ENCODE peak calls at places on chromosomes 6 and 20, in ten cellular contexts. One of them, this sample, is unnamed.

GRCh38 chr20:32453467-32454163 is 95.5 kb downstream of the ASXL1 start:
- DNase-seq in GM20000: no peak
- DNase-seq in GM04503: no peak
- DNase-seq in stimulated activated effector memory CD8-positive, alpha-beta T cell treated with anti-CD3 and anti-CD28 coated beads, Interleukin-12 subunit alpha, Interleukin-12 subunit beta, amount 100 ng/mL, for 72 hours: no peak
- DNase-seq in stimulated activated CD4-positive, alpha-beta T cell treated with anti-CD3 and anti-CD28 coated beads, Interleukin-12 subunit alpha, Interleukin-12 subunit beta, amount 100 ng/mL, for 24 hours: no peak
- DNase-seq in effector memory CD8-positive, alpha-beta T cell: no peak
- DNase-seq in left ventricle myocardium superior: peak
- DNase-seq in EL: no peak
- DNase-seq in activated effector memory CD4-positive, alpha-beta T cell treated with anti-CD3 and anti-CD28 coated beads, Interleukin-2, amount 50 U/mL, for 16 hours: no peak
- DNase-seq in immature natural killer cell: no peak
- DNase-seq in this sample: no peak

GRCh38 chr6:11196511-11197174 is 35.8 kb downstream of the NEDD9 start:
- DNase-seq in effector memory CD8-positive, alpha-beta T cell: no peak
- DNase-seq in stimulated activated effector memory CD8-positive, alpha-beta T cell treated with anti-CD3 and anti-CD28 coated beads, Interleukin-12 subunit alpha, Interleukin-12 subunit beta, amount 100 ng/mL, for 72 hours: no peak
- DNase-seq in left ventricle myocardium superior: no peak
- DNase-seq in immature natural killer cell: no peak
- DNase-seq in GM04503: peak
- DNase-seq in EL: peak
- DNase-seq in GM20000: no peak
- DNase-seq in activated effector memory CD4-positive, alpha-beta T cell treated with anti-CD3 and anti-CD28 coated beads, Interleukin-2, amount 50 U/mL, for 16 hours: no peak
- DNase-seq in stimulated activated CD4-positive, alpha-beta T cell treated with anti-CD3 and anti-CD28 coated beads, Interleukin-12 subunit alpha, Interleukin-12 subunit beta, amount 100 ng/mL, for 24 hours: no peak
- DNase-seq in this sample: no peak

GRCh38 chr6:110357696-110358535 is at the start of gene METTL24:
- DNase-seq in activated effector memory CD4-positive, alpha-beta T cell treated with anti-CD3 and anti-CD28 coated beads, Interleukin-2, amount 50 U/mL, for 16 hours: no peak
- DNase-seq in left ventricle myocardium superior: peak
- DNase-seq in stimulated activated effector memory CD8-positive, alpha-beta T cell treated with anti-CD3 and anti-CD28 coated beads, Interleukin-12 subunit alpha, Interleukin-12 subunit beta, amount 100 ng/mL, for 72 hours: no peak
- DNase-seq in GM04503: no peak
- DNase-seq in immature natural killer cell: peak
- DNase-seq in EL: peak
- DNase-seq in GM20000: peak
- DNase-seq in stimulated activated CD4-positive, alpha-beta T cell treated with anti-CD3 and anti-CD28 coated beads, Interleukin-12 subunit alpha, Interleukin-12 subunit beta, amount 100 ng/mL, for 24 hours: no peak
- DNase-seq in effector memory CD8-positive, alpha-beta T cell: no peak
- DNase-seq in this sample: no peak

GRCh38 chr20:45985573-45985972 is 13.6 kb upstream of the ZNF335 start:
- DNase-seq in stimulated activated effector memory CD8-positive, alpha-beta T cell treated with anti-CD3 and anti-CD28 coated beads, Interleukin-12 subunit alpha, Interleukin-12 subunit beta, amount 100 ng/mL, for 72 hours: no peak
- DNase-seq in left ventricle myocardium superior: no peak
- DNase-seq in effector memory CD8-positive, alpha-beta T cell: no peak
- DNase-seq in GM04503: no peak
- DNase-seq in GM20000: no peak
- DNase-seq in stimulated activated CD4-positive, alpha-beta T cell treated with anti-CD3 and anti-CD28 coated beads, Interleukin-12 subunit alpha, Interleukin-12 subunit beta, amount 100 ng/mL, for 24 hours: no peak
- DNase-seq in activated effector memory CD4-positive, alpha-beta T cell treated with anti-CD3 and anti-CD28 coated beads, Interleukin-2, amount 50 U/mL, for 16 hours: no peak
- DNase-seq in EL: no peak
- DNase-seq in immature natural killer cell: no peak
- DNase-seq in this sample: no peak

GRCh38 chr6:159169193-159169555 is at the start of gene FNDC1:
- DNase-seq in stimulated activated effector memory CD8-positive, alpha-beta T cell treated with anti-CD3 and anti-CD28 coated beads, Interleukin-12 subunit alpha, Interleukin-12 subunit beta, amount 100 ng/mL, for 72 hours: peak
- DNase-seq in left ventricle myocardium superior: peak
- DNase-seq in stimulated activated CD4-positive, alpha-beta T cell treated with anti-CD3 and anti-CD28 coated beads, Interleukin-12 subunit alpha, Interleukin-12 subunit beta, amount 100 ng/mL, for 24 hours: no peak
- DNase-seq in EL: no peak
- DNase-seq in effector memory CD8-positive, alpha-beta T cell: peak
- DNase-seq in GM04503: no peak
- DNase-seq in activated effector memory CD4-positive, alpha-beta T cell treated with anti-CD3 and anti-CD28 coated beads, Interleukin-2, amount 50 U/mL, for 16 hours: peak
- DNase-seq in GM20000: peak
- DNase-seq in immature natural killer cell: peak
- DNase-seq in this sample: no peak

GRCh38 chr6:134735461-134735860 is 214.4 kb downstream of the ALDH8A1 start:
- DNase-seq in activated effector memory CD4-positive, alpha-beta T cell treated with anti-CD3 and anti-CD28 coated beads, Interleukin-2, amount 50 U/mL, for 16 hours: no peak
- DNase-seq in EL: no peak
- DNase-seq in GM20000: no peak
- DNase-seq in GM04503: no peak
- DNase-seq in immature natural killer cell: no peak
- DNase-seq in effector memory CD8-positive, alpha-beta T cell: no peak
- DNase-seq in stimulated activated effector memory CD8-positive, alpha-beta T cell treated with anti-CD3 and anti-CD28 coated beads, Interleukin-12 subunit alpha, Interleukin-12 subunit beta, amount 100 ng/mL, for 72 hours: no peak
- DNase-seq in left ventricle myocardium superior: no peak
- DNase-seq in stimulated activated CD4-positive, alpha-beta T cell treated with anti-CD3 and anti-CD28 coated beads, Interleukin-12 subunit alpha, Interleukin-12 subunit beta, amount 100 ng/mL, for 24 hours: no peak
- DNase-seq in this sample: no peak

GRCh38 chr20:50338479-50339195 is 148.0 kb downstream of the CEBPB start:
- DNase-seq in stimulated activated CD4-positive, alpha-beta T cell treated with anti-CD3 and anti-CD28 coated beads, Interleukin-12 subunit alpha, Interleukin-12 subunit beta, amount 100 ng/mL, for 24 hours: peak
- DNase-seq in GM20000: peak
- DNase-seq in EL: no peak
- DNase-seq in activated effector memory CD4-positive, alpha-beta T cell treated with anti-CD3 and anti-CD28 coated beads, Interleukin-2, amount 50 U/mL, for 16 hours: peak
- DNase-seq in effector memory CD8-positive, alpha-beta T cell: peak
- DNase-seq in GM04503: no peak
- DNase-seq in immature natural killer cell: peak
- DNase-seq in stimulated activated effector memory CD8-positive, alpha-beta T cell treated with anti-CD3 and anti-CD28 coated beads, Interleukin-12 subunit alpha, Interleukin-12 subunit beta, amount 100 ng/mL, for 72 hours: peak
- DNase-seq in left ventricle myocardium superior: no peak
- DNase-seq in this sample: no peak

GRCh38 chr6:154805288-154805911 is 72.2 kb downstream of the SCAF8 start:
- DNase-seq in stimulated activated CD4-positive, alpha-beta T cell treated with anti-CD3 and anti-CD28 coated beads, Interleukin-12 subunit alpha, Interleukin-12 subunit beta, amount 100 ng/mL, for 24 hours: no peak
- DNase-seq in activated effector memory CD4-positive, alpha-beta T cell treated with anti-CD3 and anti-CD28 coated beads, Interleukin-2, amount 50 U/mL, for 16 hours: no peak
- DNase-seq in stimulated activated effector memory CD8-positive, alpha-beta T cell treated with anti-CD3 and anti-CD28 coated beads, Interleukin-12 subunit alpha, Interleukin-12 subunit beta, amount 100 ng/mL, for 72 hours: no peak
- DNase-seq in GM20000: peak
- DNase-seq in immature natural killer cell: peak
- DNase-seq in effector memory CD8-positive, alpha-beta T cell: no peak
- DNase-seq in GM04503: no peak
- DNase-seq in EL: peak
- DNase-seq in left ventricle myocardium superior: no peak
- DNase-seq in this sample: peak

GRCh38 chr6:11384531-11385309 is 152.3 kb upstream of the NEDD9 start:
- DNase-seq in stimulated activated CD4-positive, alpha-beta T cell treated with anti-CD3 and anti-CD28 coated beads, Interleukin-12 subunit alpha, Interleukin-12 subunit beta, amount 100 ng/mL, for 24 hours: no peak
- DNase-seq in left ventricle myocardium superior: no peak
- DNase-seq in activated effector memory CD4-positive, alpha-beta T cell treated with anti-CD3 and anti-CD28 coated beads, Interleukin-2, amount 50 U/mL, for 16 hours: no peak
- DNase-seq in immature natural killer cell: no peak
- DNase-seq in EL: peak
- DNase-seq in GM04503: no peak
- DNase-seq in effector memory CD8-positive, alpha-beta T cell: no peak
- DNase-seq in stimulated activated effector memory CD8-positive, alpha-beta T cell treated with anti-CD3 and anti-CD28 coated beads, Interleukin-12 subunit alpha, Interleukin-12 subunit beta, amount 100 ng/mL, for 72 hours: no peak
- DNase-seq in GM20000: no peak
- DNase-seq in this sample: no peak

GRCh38 chr6:7004581-7005297 is 103.0 kb upstream of the RREB1 start:
- DNase-seq in EL: no peak
- DNase-seq in stimulated activated CD4-positive, alpha-beta T cell treated with anti-CD3 and anti-CD28 coated beads, Interleukin-12 subunit alpha, Interleukin-12 subunit beta, amount 100 ng/mL, for 24 hours: no peak
- DNase-seq in stimulated activated effector memory CD8-positive, alpha-beta T cell treated with anti-CD3 and anti-CD28 coated beads, Interleukin-12 subunit alpha, Interleukin-12 subunit beta, amount 100 ng/mL, for 72 hours: no peak
- DNase-seq in GM04503: no peak
- DNase-seq in GM20000: no peak
- DNase-seq in left ventricle myocardium superior: no peak
- DNase-seq in activated effector memory CD4-positive, alpha-beta T cell treated with anti-CD3 and anti-CD28 coated beads, Interleukin-2, amount 50 U/mL, for 16 hours: no peak
- DNase-seq in immature natural killer cell: no peak
- DNase-seq in effector memory CD8-positive, alpha-beta T cell: no peak
- DNase-seq in this sample: no peak

GRCh38 chr6:116328528-116328903 is 42.2 kb upstream of the DSE start:
- DNase-seq in GM04503: peak
- DNase-seq in stimulated activated CD4-positive, alpha-beta T cell treated with anti-CD3 and anti-CD28 coated beads, Interleukin-12 subunit alpha, Interleukin-12 subunit beta, amount 100 ng/mL, for 24 hours: no peak
- DNase-seq in GM20000: no peak
- DNase-seq in stimulated activated effector memory CD8-positive, alpha-beta T cell treated with anti-CD3 and anti-CD28 coated beads, Interleukin-12 subunit alpha, Interleukin-12 subunit beta, amount 100 ng/mL, for 72 hours: no peak
- DNase-seq in left ventricle myocardium superior: no peak
- DNase-seq in activated effector memory CD4-positive, alpha-beta T cell treated with anti-CD3 and anti-CD28 coated beads, Interleukin-2, amount 50 U/mL, for 16 hours: no peak
- DNase-seq in effector memory CD8-positive, alpha-beta T cell: no peak
- DNase-seq in immature natural killer cell: no peak
- DNase-seq in EL: no peak
- DNase-seq in this sample: no peak

GRCh38 chr6:45212976-45213375 is 115.2 kb upstream of the RUNX2 start:
- DNase-seq in immature natural killer cell: no peak
- DNase-seq in left ventricle myocardium superior: no peak
- DNase-seq in GM04503: no peak
- DNase-seq in GM20000: no peak
- DNase-seq in activated effector memory CD4-positive, alpha-beta T cell treated with anti-CD3 and anti-CD28 coated beads, Interleukin-2, amount 50 U/mL, for 16 hours: no peak
- DNase-seq in EL: peak
- DNase-seq in stimulated activated effector memory CD8-positive, alpha-beta T cell treated with anti-CD3 and anti-CD28 coated beads, Interleukin-12 subunit alpha, Interleukin-12 subunit beta, amount 100 ng/mL, for 72 hours: no peak
- DNase-seq in effector memory CD8-positive, alpha-beta T cell: no peak
- DNase-seq in stimulated activated CD4-positive, alpha-beta T cell treated with anti-CD3 and anti-CD28 coated beads, Interleukin-12 subunit alpha, Interleukin-12 subunit beta, amount 100 ng/mL, for 24 hours: no peak
- DNase-seq in this sample: no peak

GRCh38 chr20:37283530-37284195 is 5.8 kb upstream of the MANBAL start:
- DNase-seq in stimulated activated CD4-positive, alpha-beta T cell treated with anti-CD3 and anti-CD28 coated beads, Interleukin-12 subunit alpha, Interleukin-12 subunit beta, amount 100 ng/mL, for 24 hours: no peak
- DNase-seq in EL: no peak
- DNase-seq in GM20000: no peak
- DNase-seq in immature natural killer cell: no peak
- DNase-seq in activated effector memory CD4-positive, alpha-beta T cell treated with anti-CD3 and anti-CD28 coated beads, Interleukin-2, amount 50 U/mL, for 16 hours: peak
- DNase-seq in effector memory CD8-positive, alpha-beta T cell: no peak
- DNase-seq in left ventricle myocardium superior: no peak
- DNase-seq in GM04503: no peak
- DNase-seq in stimulated activated effector memory CD8-positive, alpha-beta T cell treated with anti-CD3 and anti-CD28 coated beads, Interleukin-12 subunit alpha, Interleukin-12 subunit beta, amount 100 ng/mL, for 72 hours: no peak
- DNase-seq in this sample: no peak

GRCh38 chr20:46573234-46573633 is 22.8 kb upstream of the OCSTAMP start:
- DNase-seq in GM20000: no peak
- DNase-seq in immature natural killer cell: no peak
- DNase-seq in effector memory CD8-positive, alpha-beta T cell: no peak
- DNase-seq in stimulated activated effector memory CD8-positive, alpha-beta T cell treated with anti-CD3 and anti-CD28 coated beads, Interleukin-12 subunit alpha, Interleukin-12 subunit beta, amount 100 ng/mL, for 72 hours: no peak
- DNase-seq in stimulated activated CD4-positive, alpha-beta T cell treated with anti-CD3 and anti-CD28 coated beads, Interleukin-12 subunit alpha, Interleukin-12 subunit beta, amount 100 ng/mL, for 24 hours: no peak
- DNase-seq in left ventricle myocardium superior: no peak
- DNase-seq in GM04503: no peak
- DNase-seq in activated effector memory CD4-positive, alpha-beta T cell treated with anti-CD3 and anti-CD28 coated beads, Interleukin-2, amount 50 U/mL, for 16 hours: no peak
- DNase-seq in EL: no peak
- DNase-seq in this sample: no peak

GRCh38 chr6:125512621-125513020 is 210.9 kb upstream of the HDDC2 start:
- DNase-seq in GM20000: peak
- DNase-seq in immature natural killer cell: no peak
- DNase-seq in stimulated activated CD4-positive, alpha-beta T cell treated with anti-CD3 and anti-CD28 coated beads, Interleukin-12 subunit alpha, Interleukin-12 subunit beta, amount 100 ng/mL, for 24 hours: no peak
- DNase-seq in effector memory CD8-positive, alpha-beta T cell: no peak
- DNase-seq in EL: no peak
- DNase-seq in GM04503: no peak
- DNase-seq in left ventricle myocardium superior: no peak
- DNase-seq in stimulated activated effector memory CD8-positive, alpha-beta T cell treated with anti-CD3 and anti-CD28 coated beads, Interleukin-12 subunit alpha, Interleukin-12 subunit beta, amount 100 ng/mL, for 72 hours: no peak
- DNase-seq in activated effector memory CD4-positive, alpha-beta T cell treated with anti-CD3 and anti-CD28 coated beads, Interleukin-2, amount 50 U/mL, for 16 hours: no peak
- DNase-seq in this sample: no peak

GRCh38 chr6:4355241-4355640 is 219.9 kb upstream of the ECI2 start:
- DNase-seq in GM04503: no peak
- DNase-seq in left ventricle myocardium superior: no peak
- DNase-seq in immature natural killer cell: no peak
- DNase-seq in GM20000: no peak
- DNase-seq in stimulated activated CD4-positive, alpha-beta T cell treated with anti-CD3 and anti-CD28 coated beads, Interleukin-12 subunit alpha, Interleukin-12 subunit beta, amount 100 ng/mL, for 24 hours: no peak
- DNase-seq in EL: peak
- DNase-seq in effector memory CD8-positive, alpha-beta T cell: no peak
- DNase-seq in stimulated activated effector memory CD8-positive, alpha-beta T cell treated with anti-CD3 and anti-CD28 coated beads, Interleukin-12 subunit alpha, Interleukin-12 subunit beta, amount 100 ng/mL, for 72 hours: no peak
- DNase-seq in activated effector memory CD4-positive, alpha-beta T cell treated with anti-CD3 and anti-CD28 coated beads, Interleukin-2, amount 50 U/mL, for 16 hours: no peak
- DNase-seq in this sample: no peak

GRCh38 chr6:144689503-144690040 is 404.4 kb downstream of the UTRN start:
- DNase-seq in stimulated activated CD4-positive, alpha-beta T cell treated with anti-CD3 and anti-CD28 coated beads, Interleukin-12 subunit alpha, Interleukin-12 subunit beta, amount 100 ng/mL, for 24 hours: no peak
- DNase-seq in effector memory CD8-positive, alpha-beta T cell: no peak
- DNase-seq in immature natural killer cell: no peak
- DNase-seq in GM20000: no peak
- DNase-seq in activated effector memory CD4-positive, alpha-beta T cell treated with anti-CD3 and anti-CD28 coated beads, Interleukin-2, amount 50 U/mL, for 16 hours: no peak
- DNase-seq in GM04503: no peak
- DNase-seq in stimulated activated effector memory CD8-positive, alpha-beta T cell treated with anti-CD3 and anti-CD28 coated beads, Interleukin-12 subunit alpha, Interleukin-12 subunit beta, amount 100 ng/mL, for 72 hours: no peak
- DNase-seq in EL: no peak
- DNase-seq in left ventricle myocardium superior: no peak
- DNase-seq in this sample: no peak

GRCh38 chr6:157587127-157587729 is 206.2 kb downstream of the ZDHHC14 start:
- DNase-seq in stimulated activated effector memory CD8-positive, alpha-beta T cell treated with anti-CD3 and anti-CD28 coated beads, Interleukin-12 subunit alpha, Interleukin-12 subunit beta, amount 100 ng/mL, for 72 hours: no peak
- DNase-seq in EL: no peak
- DNase-seq in left ventricle myocardium superior: no peak
- DNase-seq in immature natural killer cell: no peak
- DNase-seq in stimulated activated CD4-positive, alpha-beta T cell treated with anti-CD3 and anti-CD28 coated beads, Interleukin-12 subunit alpha, Interleukin-12 subunit beta, amount 100 ng/mL, for 24 hours: no peak
- DNase-seq in activated effector memory CD4-positive, alpha-beta T cell treated with anti-CD3 and anti-CD28 coated beads, Interleukin-2, amount 50 U/mL, for 16 hours: no peak
- DNase-seq in GM04503: no peak
- DNase-seq in GM20000: no peak
- DNase-seq in effector memory CD8-positive, alpha-beta T cell: no peak
- DNase-seq in this sample: no peak

GRCh38 chr6:107511410-107512070 is 21.6 kb downstream of the SOBP start:
- DNase-seq in activated effector memory CD4-positive, alpha-beta T cell treated with anti-CD3 and anti-CD28 coated beads, Interleukin-2, amount 50 U/mL, for 16 hours: no peak
- DNase-seq in stimulated activated effector memory CD8-positive, alpha-beta T cell treated with anti-CD3 and anti-CD28 coated beads, Interleukin-12 subunit alpha, Interleukin-12 subunit beta, amount 100 ng/mL, for 72 hours: no peak
- DNase-seq in immature natural killer cell: no peak
- DNase-seq in EL: no peak
- DNase-seq in effector memory CD8-positive, alpha-beta T cell: no peak
- DNase-seq in left ventricle myocardium superior: peak
- DNase-seq in GM04503: no peak
- DNase-seq in GM20000: no peak
- DNase-seq in stimulated activated CD4-positive, alpha-beta T cell treated with anti-CD3 and anti-CD28 coated beads, Interleukin-12 subunit alpha, Interleukin-12 subunit beta, amount 100 ng/mL, for 24 hours: no peak
- DNase-seq in this sample: no peak

GRCh38 chr20:38657390-38657789 is 55.8 kb downstream of the ARHGAP40 start:
- DNase-seq in left ventricle myocardium superior: no peak
- DNase-seq in GM20000: no peak
- DNase-seq in stimulated activated effector memory CD8-positive, alpha-beta T cell treated with anti-CD3 and anti-CD28 coated beads, Interleukin-12 subunit alpha, Interleukin-12 subunit beta, amount 100 ng/mL, for 72 hours: no peak
- DNase-seq in stimulated activated CD4-positive, alpha-beta T cell treated with anti-CD3 and anti-CD28 coated beads, Interleukin-12 subunit alpha, Interleukin-12 subunit beta, amount 100 ng/mL, for 24 hours: no peak
- DNase-seq in EL: no peak
- DNase-seq in GM04503: no peak
- DNase-seq in immature natural killer cell: no peak
- DNase-seq in effector memory CD8-positive, alpha-beta T cell: no peak
- DNase-seq in activated effector memory CD4-positive, alpha-beta T cell treated with anti-CD3 and anti-CD28 coated beads, Interleukin-2, amount 50 U/mL, for 16 hours: no peak
- DNase-seq in this sample: no peak

GRCh38 chr20:22567944-22568871 is 16.2 kb downstream of the FOXA2 start:
- DNase-seq in immature natural killer cell: no peak
- DNase-seq in activated effector memory CD4-positive, alpha-beta T cell treated with anti-CD3 and anti-CD28 coated beads, Interleukin-2, amount 50 U/mL, for 16 hours: no peak
- DNase-seq in effector memory CD8-positive, alpha-beta T cell: no peak
- DNase-seq in stimulated activated CD4-positive, alpha-beta T cell treated with anti-CD3 and anti-CD28 coated beads, Interleukin-12 subunit alpha, Interleukin-12 subunit beta, amount 100 ng/mL, for 24 hours: no peak
- DNase-seq in GM20000: no peak
- DNase-seq in EL: no peak
- DNase-seq in GM04503: no peak
- DNase-seq in stimulated activated effector memory CD8-positive, alpha-beta T cell treated with anti-CD3 and anti-CD28 coated beads, Interleukin-12 subunit alpha, Interleukin-12 subunit beta, amount 100 ng/mL, for 72 hours: no peak
- DNase-seq in left ventricle myocardium superior: no peak
- DNase-seq in this sample: no peak

GRCh38 chr6:32785781-32786533 is 22.6 kb upstream of the HLA-DQB2 start:
- DNase-seq in effector memory CD8-positive, alpha-beta T cell: peak
- DNase-seq in EL: peak
- DNase-seq in activated effector memory CD4-positive, alpha-beta T cell treated with anti-CD3 and anti-CD28 coated beads, Interleukin-2, amount 50 U/mL, for 16 hours: no peak
- DNase-seq in stimulated activated CD4-positive, alpha-beta T cell treated with anti-CD3 and anti-CD28 coated beads, Interleukin-12 subunit alpha, Interleukin-12 subunit beta, amount 100 ng/mL, for 24 hours: no peak
- DNase-seq in GM04503: no peak
- DNase-seq in left ventricle myocardium superior: no peak
- DNase-seq in stimulated activated effector memory CD8-positive, alpha-beta T cell treated with anti-CD3 and anti-CD28 coated beads, Interleukin-12 subunit alpha, Interleukin-12 subunit beta, amount 100 ng/mL, for 72 hours: no peak
- DNase-seq in immature natural killer cell: peak
- DNase-seq in GM20000: peak
- DNase-seq in this sample: peak

GRCh38 chr20:48326868-48327267 is 500.9 kb downstream of the PREX1 start:
- DNase-seq in activated effector memory CD4-positive, alpha-beta T cell treated with anti-CD3 and anti-CD28 coated beads, Interleukin-2, amount 50 U/mL, for 16 hours: no peak
- DNase-seq in EL: no peak
- DNase-seq in effector memory CD8-positive, alpha-beta T cell: no peak
- DNase-seq in GM04503: no peak
- DNase-seq in immature natural killer cell: no peak
- DNase-seq in stimulated activated effector memory CD8-positive, alpha-beta T cell treated with anti-CD3 and anti-CD28 coated beads, Interleukin-12 subunit alpha, Interleukin-12 subunit beta, amount 100 ng/mL, for 72 hours: no peak
- DNase-seq in stimulated activated CD4-positive, alpha-beta T cell treated with anti-CD3 and anti-CD28 coated beads, Interleukin-12 subunit alpha, Interleukin-12 subunit beta, amount 100 ng/mL, for 24 hours: no peak
- DNase-seq in left ventricle myocardium superior: peak
- DNase-seq in GM20000: no peak
- DNase-seq in this sample: no peak

GRCh38 chr6:156618600-156619205 is 158.5 kb upstream of the ARID1B start:
- DNase-seq in effector memory CD8-positive, alpha-beta T cell: no peak
- DNase-seq in immature natural killer cell: no peak
- DNase-seq in stimulated activated CD4-positive, alpha-beta T cell treated with anti-CD3 and anti-CD28 coated beads, Interleukin-12 subunit alpha, Interleukin-12 subunit beta, amount 100 ng/mL, for 24 hours: no peak
- DNase-seq in GM04503: no peak
- DNase-seq in GM20000: no peak
- DNase-seq in stimulated activated effector memory CD8-positive, alpha-beta T cell treated with anti-CD3 and anti-CD28 coated beads, Interleukin-12 subunit alpha, Interleukin-12 subunit beta, amount 100 ng/mL, for 72 hours: no peak
- DNase-seq in activated effector memory CD4-positive, alpha-beta T cell treated with anti-CD3 and anti-CD28 coated beads, Interleukin-2, amount 50 U/mL, for 16 hours: no peak
- DNase-seq in left ventricle myocardium superior: no peak
- DNase-seq in EL: no peak
- DNase-seq in this sample: no peak

GRCh38 chr6:112331306-112331705 is 15.8 kb upstream of the RFPL4B start:
- DNase-seq in GM04503: no peak
- DNase-seq in GM20000: no peak
- DNase-seq in stimulated activated CD4-positive, alpha-beta T cell treated with anti-CD3 and anti-CD28 coated beads, Interleukin-12 subunit alpha, Interleukin-12 subunit beta, amount 100 ng/mL, for 24 hours: no peak
- DNase-seq in stimulated activated effector memory CD8-positive, alpha-beta T cell treated with anti-CD3 and anti-CD28 coated beads, Interleukin-12 subunit alpha, Interleukin-12 subunit beta, amount 100 ng/mL, for 72 hours: no peak
- DNase-seq in EL: peak
- DNase-seq in effector memory CD8-positive, alpha-beta T cell: no peak
- DNase-seq in left ventricle myocardium superior: no peak
- DNase-seq in immature natural killer cell: no peak
- DNase-seq in activated effector memory CD4-positive, alpha-beta T cell treated with anti-CD3 and anti-CD28 coated beads, Interleukin-2, amount 50 U/mL, for 16 hours: no peak
- DNase-seq in this sample: no peak

GRCh38 chr6:36441307-36441894 is 1.3 kb downstream of the PXT1 start:
- DNase-seq in immature natural killer cell: peak
- DNase-seq in left ventricle myocardium superior: peak
- DNase-seq in activated effector memory CD4-positive, alpha-beta T cell treated with anti-CD3 and anti-CD28 coated beads, Interleukin-2, amount 50 U/mL, for 16 hours: peak
- DNase-seq in GM04503: peak
- DNase-seq in GM20000: peak
- DNase-seq in EL: peak
- DNase-seq in stimulated activated CD4-positive, alpha-beta T cell treated with anti-CD3 and anti-CD28 coated beads, Interleukin-12 subunit alpha, Interleukin-12 subunit beta, amount 100 ng/mL, for 24 hours: peak
- DNase-seq in stimulated activated effector memory CD8-positive, alpha-beta T cell treated with anti-CD3 and anti-CD28 coated beads, Interleukin-12 subunit alpha, Interleukin-12 subunit beta, amount 100 ng/mL, for 72 hours: peak
- DNase-seq in effector memory CD8-positive, alpha-beta T cell: peak
- DNase-seq in this sample: peak

GRCh38 chr20:6185268-6185667 is 62.4 kb upstream of the FERMT1 start:
- DNase-seq in stimulated activated CD4-positive, alpha-beta T cell treated with anti-CD3 and anti-CD28 coated beads, Interleukin-12 subunit alpha, Interleukin-12 subunit beta, amount 100 ng/mL, for 24 hours: no peak
- DNase-seq in immature natural killer cell: no peak
- DNase-seq in effector memory CD8-positive, alpha-beta T cell: no peak
- DNase-seq in EL: no peak
- DNase-seq in activated effector memory CD4-positive, alpha-beta T cell treated with anti-CD3 and anti-CD28 coated beads, Interleukin-2, amount 50 U/mL, for 16 hours: no peak
- DNase-seq in stimulated activated effector memory CD8-positive, alpha-beta T cell treated with anti-CD3 and anti-CD28 coated beads, Interleukin-12 subunit alpha, Interleukin-12 subunit beta, amount 100 ng/mL, for 72 hours: no peak
- DNase-seq in GM20000: no peak
- DNase-seq in left ventricle myocardium superior: no peak
- DNase-seq in GM04503: no peak
- DNase-seq in this sample: no peak

GRCh38 chr20:4135385-4136077 is 120.2 kb upstream of the RNF24 start:
- DNase-seq in effector memory CD8-positive, alpha-beta T cell: no peak
- DNase-seq in left ventricle myocardium superior: no peak
- DNase-seq in stimulated activated CD4-positive, alpha-beta T cell treated with anti-CD3 and anti-CD28 coated beads, Interleukin-12 subunit alpha, Interleukin-12 subunit beta, amount 100 ng/mL, for 24 hours: no peak
- DNase-seq in stimulated activated effector memory CD8-positive, alpha-beta T cell treated with anti-CD3 and anti-CD28 coated beads, Interleukin-12 subunit alpha, Interleukin-12 subunit beta, amount 100 ng/mL, for 72 hours: no peak
- DNase-seq in EL: peak
- DNase-seq in activated effector memory CD4-positive, alpha-beta T cell treated with anti-CD3 and anti-CD28 coated beads, Interleukin-2, amount 50 U/mL, for 16 hours: no peak
- DNase-seq in immature natural killer cell: no peak
- DNase-seq in GM20000: no peak
- DNase-seq in GM04503: peak
- DNase-seq in this sample: no peak